ENCODE peak calls at places on chromosomes 6 and 20, in five cellular contexts. T, H, L, D and Z are unnamed samples.

GRCh38 chr6:45569210-45569945 is 191.6 kb upstream of the SUPT3H start:
- DNase-seq in H (no peak), L (no peak), D (no peak), T (no peak), Z (no peak)

GRCh38 chr6:7034055-7034454 is 73.7 kb upstream of the RREB1 start:
- DNase-seq in D (no peak), L (no peak), H (no peak), T (no peak), Z (no peak)

GRCh38 chr6:143694013-143694412 is 16.2 kb downstream of the PHACTR2 start:
- DNase-seq in T (no peak), D (no peak), H (no peak), L (no peak), Z (no peak)

GRCh38 chr6:37202788-37203491 is 33.0 kb downstream of the PIM1 start:
- DNase-seq in T (no peak), H (no peak), D (no peak), L (no peak), Z (no peak)

GRCh38 chr20:57380081-57380750 is 11.0 kb upstream of the RBM38 start:
- DNase-seq in L (no peak), D (no peak), H (no peak), T (no peak), Z (no peak)

GRCh38 chr6:79421707-79422484 is 115.3 kb downstream of the LCA5 start:
- DNase-seq in D (peak), T (no peak), L (no peak), H (no peak), Z (no peak)

GRCh38 chr6:108735991-108736345 is 112.3 kb upstream of the ARMC2 start:
- DNase-seq in L (peak), D (no peak), H (no peak), T (no peak), Z (no peak)

GRCh38 chr6:53410508-53411258 is 61.9 kb upstream of the ELOVL5 start:
- DNase-seq in H (peak), L (peak), D (peak), T (peak), Z (peak)

GRCh38 chr6:147855823-147856222 is 347.3 kb downstream of the SAMD5 start:
- DNase-seq in L (no peak), T (no peak), D (no peak), H (no peak), Z (no peak)

GRCh38 chr20:50580842-50581544 is 70.8 kb downstream of the PTPN1 start:
- DNase-seq in L (no peak), D (no peak), T (no peak), H (no peak), Z (no peak)

GRCh38 chr6:121430514-121431460 is 4.7 kb upstream of the GJA1 start:
- DNase-seq in H (no peak), D (peak), L (peak), T (no peak), Z (no peak)
- TF ChIP-seq CTCF in H (peak), D (peak), L (peak), T (peak), Z (no peak)

GRCh38 chr6:31717499-31718222 is 2.5 kb downstream of the LY6G6D start:
- DNase-seq in T (no peak), L (peak), D (no peak), H (no peak), Z (no peak)
- TF ChIP-seq CTCF in T (no peak), L (peak), D (peak), H (no peak), Z (no peak)

DNA sequence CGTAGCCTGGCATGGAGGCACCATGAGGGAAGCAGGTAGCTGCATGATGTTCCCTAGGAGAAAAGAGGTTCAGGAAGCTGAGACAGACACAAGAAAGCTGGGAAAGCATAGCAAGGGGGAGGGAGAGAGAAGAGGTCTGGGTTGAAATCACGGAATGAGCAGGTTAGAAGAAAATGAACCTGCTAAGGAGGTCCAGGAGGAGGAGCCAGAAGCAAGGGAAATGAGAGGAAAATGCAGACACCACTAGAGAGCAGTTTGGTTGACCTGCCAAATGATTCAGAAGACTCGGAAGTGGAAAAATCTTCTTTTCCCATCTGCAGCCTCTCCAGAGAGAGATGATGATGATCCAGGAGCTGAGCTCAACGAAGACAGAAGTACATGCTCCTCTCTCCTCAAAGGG is 70.9 kb downstream of the VIP start:
- DNase-seq in T (no peak), H (no peak), D (no peak), L (peak), Z (no peak)
- TF ChIP-seq CTCF in T (no peak), H (no peak), D (no peak), L (peak), Z (no peak)

DNA sequence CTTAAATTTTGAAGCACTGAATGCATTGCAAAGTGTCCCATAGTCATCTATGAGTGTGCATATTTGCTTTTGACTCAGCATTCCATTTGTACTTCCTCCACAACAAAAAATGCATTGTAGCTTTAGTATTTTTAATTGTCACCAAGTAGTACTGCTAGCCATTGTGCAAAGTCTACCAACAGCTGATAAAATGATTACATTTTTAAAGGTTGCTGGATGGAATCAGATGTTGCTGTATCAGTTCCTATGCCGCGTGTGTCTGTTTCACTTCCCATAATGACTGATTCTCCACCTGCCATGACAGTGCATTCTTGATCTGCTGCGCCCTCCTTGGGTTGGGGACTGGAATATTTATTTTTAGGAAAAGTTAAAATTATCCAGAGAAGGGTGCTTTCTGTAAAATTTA is 41.2 kb downstream of the SLX4IP start:
- DNase-seq in T (peak), D (peak), H (peak), L (no peak), Z (peak)
- TF ChIP-seq CTCF in T (peak), D (no peak), H (peak), L (peak), Z (no peak)

GRCh38 chr6:90296346-90297123 is at the start of gene BACH2:
- DNase-seq in T (peak), D (peak), H (peak), L (peak), Z (peak)
- TF ChIP-seq CTCF in T (no peak), D (peak), H (no peak), L (no peak), Z (no peak)

DNA sequence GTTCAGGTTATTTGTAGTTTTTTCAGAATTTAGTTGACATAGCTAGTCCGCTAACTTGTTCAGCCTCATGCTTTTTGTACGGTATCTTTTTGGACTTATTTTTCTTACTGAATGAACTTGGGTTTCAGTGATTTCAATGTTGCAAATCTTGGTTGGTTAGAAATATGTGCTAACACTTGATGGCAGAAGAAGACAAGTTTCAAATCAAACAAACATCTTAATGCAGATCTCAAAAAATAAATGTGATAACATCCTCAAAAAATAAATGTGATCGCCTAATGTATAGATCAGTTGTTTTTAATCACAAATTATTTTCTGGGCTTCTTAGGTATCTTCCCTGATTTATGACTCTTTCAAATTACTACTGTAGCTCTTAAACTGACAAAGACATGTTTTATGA is 70.6 kb downstream of the AKAP7 start:
- DNase-seq in H (no peak), L (no peak), T (no peak), D (no peak), Z (no peak)
- TF ChIP-seq CTCF in H (no peak), L (no peak), T (no peak), D (no peak), Z (no peak)

DNA sequence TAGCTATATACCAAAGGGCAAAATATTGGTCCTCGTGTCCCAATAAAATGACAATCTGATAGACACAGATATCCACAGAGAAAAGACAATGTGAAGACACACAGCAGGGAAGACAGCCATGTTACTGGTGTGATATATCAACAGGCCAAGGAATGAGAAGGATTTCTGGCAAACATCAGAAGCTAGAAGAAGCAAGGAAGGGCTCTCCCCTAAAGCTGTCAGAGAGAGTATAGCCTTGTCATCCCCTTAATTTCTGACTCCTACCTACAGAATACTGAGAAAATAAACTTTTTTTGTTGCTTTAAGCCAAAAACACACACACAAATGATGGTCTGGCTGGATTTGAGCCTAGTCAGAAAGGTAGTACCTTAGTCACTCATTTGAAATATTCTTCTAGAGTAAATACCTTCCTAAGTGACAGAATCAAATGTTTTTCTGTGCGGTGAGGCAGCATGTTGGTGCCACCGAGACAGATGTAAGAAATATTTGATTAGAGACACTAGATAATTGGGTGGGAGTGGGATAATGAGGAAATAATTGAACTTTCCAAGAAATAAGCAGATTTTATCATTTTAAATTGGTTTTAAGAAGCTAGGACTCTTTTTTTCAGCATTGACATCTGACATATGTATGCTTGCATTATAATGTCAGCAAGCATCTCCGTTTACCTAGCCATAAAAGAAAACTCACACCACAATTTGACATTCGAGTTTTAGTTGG is 123.4 kb upstream of the TFAP2D start:
- DNase-seq in D (no peak), L (no peak), H (no peak), T (no peak), Z (no peak)
- TF ChIP-seq CTCF in D (no peak), L (no peak), H (no peak), T (no peak), Z (no peak)

GRCh38 chr20:23141016-23141415 is 54.9 kb upstream of the CD93 start:
- DNase-seq in L (no peak), H (no peak), T (no peak), D (no peak), Z (no peak)

GRCh38 chr20:23143098-23143497 is 57.0 kb upstream of the CD93 start:
- DNase-seq in D (peak), H (no peak), T (no peak), L (no peak), Z (peak)

GRCh38 chr20:23143986-23144695 is 58.0 kb upstream of the CD93 start:
- DNase-seq in H (no peak), D (no peak), L (no peak), T (no peak), Z (no peak)

GRCh38 chr20:23141450-23142161 is 55.5 kb upstream of the CD93 start:
- DNase-seq in H (no peak), L (no peak), D (no peak), T (no peak), Z (no peak)

DNA sequence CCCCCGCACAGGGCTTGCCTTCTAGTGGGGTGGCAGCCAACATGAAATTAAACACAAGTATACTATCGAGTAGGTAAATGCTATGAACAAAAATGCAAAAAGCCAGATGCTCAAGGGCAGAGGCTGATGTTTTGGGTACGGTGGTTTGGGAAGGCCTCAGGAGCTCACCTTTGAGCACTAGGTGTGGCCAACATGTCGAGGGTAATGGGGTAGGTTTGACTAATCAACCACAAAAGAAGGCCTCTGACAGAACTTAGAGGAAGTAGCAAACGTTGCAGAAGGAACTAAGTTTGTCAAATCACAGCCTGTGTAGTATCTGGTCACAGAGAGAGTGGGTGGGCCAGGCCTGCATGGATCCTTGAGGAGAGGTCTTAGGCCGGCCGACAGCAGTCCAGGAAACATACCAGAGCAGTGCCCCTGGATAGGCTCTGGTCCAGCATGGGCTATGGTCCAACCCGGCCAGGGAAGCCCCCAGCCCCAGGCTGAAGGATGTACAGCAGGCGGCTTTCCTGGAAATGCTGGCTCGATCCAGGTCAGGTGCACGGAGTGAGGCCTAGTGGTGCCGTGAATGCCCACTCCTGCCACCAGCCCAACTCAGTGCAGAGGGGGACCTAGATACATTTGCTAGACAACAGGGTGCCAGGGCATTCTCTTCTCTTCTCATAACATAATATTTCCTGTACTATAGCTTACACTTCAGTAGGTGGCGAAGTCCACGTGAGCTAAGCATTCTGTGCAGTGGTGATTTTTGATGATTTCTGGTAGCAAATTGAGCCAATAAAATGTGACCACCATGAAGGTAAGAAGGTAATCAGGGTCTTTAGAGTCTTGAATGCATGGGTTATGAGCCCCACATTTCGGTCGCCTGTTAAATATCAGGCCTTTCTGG is 56.3 kb upstream of the CD93 start:
- DNase-seq in T (peak), D (no peak), H (peak), L (no peak), Z (peak)
- TF ChIP-seq CTCF in T (no peak), D (peak), H (no peak), L (no peak), Z (no peak)

GRCh38 chr6:151365233-151365632 is 26.1 kb downstream of the ZBTB2 start:
- DNase-seq in L (no peak), D (no peak), H (no peak), T (no peak), Z (no peak)

GRCh38 chr6:151374024-151374423 is 17.3 kb downstream of the ZBTB2 start:
- DNase-seq in H (no peak), D (no peak), L (peak), T (no peak), Z (peak)

GRCh38 chr6:151375833-151376232 is 15.5 kb downstream of the ZBTB2 start:
- DNase-seq in L (no peak), T (no peak), H (no peak), D (no peak), Z (no peak)

GRCh38 chr6:151372164-151372563 is 19.2 kb downstream of the ZBTB2 start:
- DNase-seq in H (no peak), L (no peak), T (no peak), D (no peak), Z (peak)

GRCh38 chr6:151370509-151371078 is 20.8 kb downstream of the ZBTB2 start:
- DNase-seq in D (peak), H (no peak), L (peak), T (no peak), Z (no peak)
- TF ChIP-seq CTCF in D (peak), H (no peak), L (peak), T (no peak), Z (no peak)